ENCODE peak calls at places on chromosomes 12 and 14, in seven cellular contexts. O is naive thymus-derived CD4-positive, alpha-beta T cell; Q is aorta; P is H9; V is fibroblast of lung; M is stomach; A is iPS DF 6.9. Z is an unnamed sample.

GRCh38 chr12:75642226-75642625 is 130.8 kb upstream of the KRR1 start:
- DNase-seq in A (no peak), M (no peak), Q (no peak), V (peak), P (no peak), O (no peak), Z (no peak)

GRCh38 chr14:68911594-68912227 is 67.4 kb downstream of the ACTN1 start:
- DNase-seq in V (peak), O (peak), Q (peak), M (peak), P (peak), A (peak), Z (peak)

GRCh38 chr12:24127919-24128721 is 178.7 kb upstream of the SOX5 start:
- DNase-seq in O (no peak), Q (no peak), V (no peak), A (no peak), P (no peak), M (no peak), Z (no peak)

GRCh38 chr12:62834971-62835547 is 99.9 kb downstream of the PPM1H start:
- DNase-seq in P (no peak), O (no peak), V (peak), A (no peak), M (no peak), Q (no peak), Z (no peak)

GRCh38 chr12:27524839-27525238 is 833 bp downstream of the PPFIBP1 start:
- DNase-seq in P (no peak), Q (no peak), V (no peak), M (no peak), O (no peak), A (no peak), Z (no peak)

GRCh38 chr12:100986595-100987547 is 192.3 kb downstream of the ANO4 start:
- DNase-seq in O (no peak), A (no peak), M (no peak), P (peak), V (peak), Q (no peak), Z (no peak)

GRCh38 chr14:31265701-31266398 is 58.3 kb upstream of the HECTD1 start:
- DNase-seq in M (peak), Q (no peak), A (no peak), P (no peak), O (no peak), V (peak), Z (no peak)

GRCh38 chr14:91418387-91419043 is 895 bp upstream of the CCDC88C start:
- DNase-seq in O (peak), Q (peak), A (no peak), V (peak), P (peak), M (peak), Z (no peak)

GRCh38 chr12:90235642-90236041 is 527.0 kb upstream of the ATP2B1 start:
- DNase-seq in Q (no peak), A (no peak), O (no peak), V (no peak), M (no peak), P (no peak), Z (no peak)

GRCh38 chr12:94621662-94622359 is 28.5 kb downstream of the TMCC3 start:
- DNase-seq in Q (no peak), V (peak), O (peak), M (no peak), P (no peak), A (no peak), Z (no peak)

GRCh38 chr14:99199854-99200653 is 71.9 kb downstream of the BCL11B start:
- DNase-seq in O (no peak), M (no peak), V (no peak), A (no peak), Q (no peak), P (no peak), Z (no peak)

GRCh38 chr12:40947812-40948211 is 240.3 kb upstream of the PDZRN4 start:
- DNase-seq in V (peak), Q (no peak), A (no peak), P (no peak), M (no peak), O (no peak), Z (no peak)

GRCh38 chr12:104903648-104904423 is 54.3 kb downstream of the SLC41A2 start:
- DNase-seq in Q (no peak), M (no peak), A (no peak), V (peak), O (no peak), P (no peak), Z (no peak)

GRCh38 chr12:87814625-87815024 is 214.6 kb downstream of the C12orf50 start:
- DNase-seq in V (peak), Q (no peak), A (no peak), P (no peak), O (no peak), M (no peak), Z (no peak)

GRCh38 chr14:90060312-90060964 is 1.4 kb upstream of the KCNK13 start:
- DNase-seq in O (peak), M (peak), Q (peak), A (no peak), V (peak), P (peak), Z (no peak)

GRCh38 chr14:29111554-29111953 is 345.0 kb downstream of the FOXG1 start:
- DNase-seq in A (no peak), P (no peak), M (no peak), O (no peak), V (no peak), Q (no peak), Z (no peak)

GRCh38 chr12:24045816-24046257 is 96.4 kb upstream of the SOX5 start:
- DNase-seq in M (no peak), A (no peak), Q (no peak), P (no peak), O (no peak), V (peak), Z (peak)

GRCh38 chr14:66395300-66395699 is 90.9 kb upstream of the CCDC196 start:
- DNase-seq in Q (no peak), A (no peak), M (no peak), V (no peak), O (peak), P (no peak), Z (no peak)

GRCh38 chr14:22791302-22791701 is 23.9 kb downstream of the SLC7A7 start:
- DNase-seq in Q (no peak), A (no peak), O (no peak), M (no peak), V (peak), P (no peak), Z (no peak)

GRCh38 chr14:96095058-96095457 is 55.9 kb downstream of the C14orf132 start:
- DNase-seq in Q (no peak), V (no peak), A (no peak), P (no peak), O (no peak), M (no peak), Z (peak)

GRCh38 chr12:108080363-108080762 is 48.7 kb upstream of the WSCD2 start:
- DNase-seq in Q (no peak), V (no peak), M (no peak), P (no peak), A (no peak), O (no peak), Z (no peak)

GRCh38 chr12:93664573-93665138 is 12.5 kb upstream of the CRADD start:
- DNase-seq in Q (no peak), M (no peak), V (peak), O (no peak), P (no peak), A (no peak), Z (no peak)

GRCh38 chr12:27434673-27435565 is 11.6 kb upstream of the SMCO2 start:
- DNase-seq in V (no peak), M (no peak), Q (no peak), P (no peak), O (peak), A (no peak), Z (no peak)

GRCh38 chr14:97187916-97188315 is 390.7 kb downstream of the VRK1 start:
- DNase-seq in V (no peak), Q (no peak), P (no peak), O (no peak), M (no peak), A (no peak), Z (no peak)

GRCh38 chr14:69327507-69327906 is 67.5 kb downstream of the GALNT16 start:
- DNase-seq in Q (peak), O (no peak), P (no peak), A (no peak), V (no peak), M (no peak), Z (no peak)

GRCh38 chr14:105480807-105481801 is 5.6 kb upstream of the CRIP1 start:
- DNase-seq in M (peak), O (peak), P (peak), A (no peak), Q (peak), V (peak), Z (peak)

GRCh38 chr12:12018454-12018853 is 52.3 kb upstream of the BCL2L14 start:
- DNase-seq in O (no peak), Q (no peak), V (peak), P (no peak), M (no peak), A (no peak), Z (no peak)

GRCh38 chr12:92603741-92604432 is 98.9 kb upstream of the PLEKHG7 start:
- DNase-seq in A (no peak), Q (no peak), P (no peak), V (peak), M (no peak), O (no peak), Z (no peak)

GRCh38 chr12:62625238-62625637 is 158.6 kb downstream of the MON2 start:
- DNase-seq in M (peak), O (no peak), Q (no peak), V (peak), P (no peak), A (no peak), Z (no peak)

GRCh38 chr14:77947372-77947771 is 147.5 kb downstream of the ADCK1 start:
- DNase-seq in P (no peak), M (no peak), Q (no peak), O (no peak), V (no peak), A (no peak), Z (no peak)

GRCh38 chr12:14664434-14665023 is 31.9 kb downstream of the GUCY2C start:
- DNase-seq in Q (no peak), M (peak), V (peak), A (no peak), P (no peak), O (peak), Z (no peak)

GRCh38 chr14:71246539-71246938 is 339.3 kb downstream of the PCNX1 start:
- DNase-seq in V (no peak), P (no peak), Q (no peak), M (no peak), A (no peak), O (no peak), Z (no peak)

GRCh38 chr14:50619569-50620141 is 48.5 kb downstream of the SAV1 start:
- DNase-seq in A (no peak), P (no peak), Q (no peak), V (peak), O (peak), M (no peak), Z (no peak)

GRCh38 chr14:27608377-27608776 is 1010.5 kb upstream of the NOVA1 start:
- DNase-seq in O (no peak), V (no peak), A (no peak), P (no peak), Q (no peak), M (no peak), Z (no peak)

GRCh38 chr14:64217747-64218146 is 76.4 kb downstream of the ESR2 start:
- DNase-seq in A (no peak), V (no peak), P (no peak), M (no peak), Q (no peak), O (no peak), Z (no peak)

GRCh38 chr12:80551897-80552296 is 107.9 kb downstream of the PTPRQ start:
- DNase-seq in A (no peak), Q (no peak), O (no peak), V (peak), P (no peak), M (no peak), Z (no peak)
- H3K27ac ChIP-seq in A (no peak), Q (no peak), O (no peak), V (peak), P (no peak), M (no peak), Z (no peak)

DNA sequence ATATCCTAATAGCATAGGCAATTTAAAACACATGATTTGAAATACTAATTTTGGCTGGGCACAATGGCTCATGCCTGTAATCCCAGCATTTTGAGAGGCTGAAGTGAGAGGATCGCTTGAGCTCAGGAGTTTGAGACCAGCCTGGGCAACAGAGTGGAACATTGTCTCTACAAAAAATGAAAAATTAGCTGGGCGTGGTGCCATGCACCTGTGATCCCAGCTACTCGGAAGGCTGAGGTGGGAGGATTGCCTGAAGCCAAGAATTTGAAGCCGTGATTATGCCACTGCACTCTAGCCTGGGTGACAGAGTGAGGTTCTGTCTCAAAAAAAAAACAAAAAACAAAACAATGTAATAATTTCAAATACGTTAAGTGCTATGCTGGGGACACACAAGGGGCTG is 83.3 kb downstream of the SSPN start:
- DNase-seq in P (no peak), A (no peak), O (no peak), Q (no peak), V (no peak), M (no peak), Z (no peak)
- H3K27ac ChIP-seq in P (no peak), A (no peak), O (no peak), Q (no peak), V (no peak), M (no peak), Z (no peak)

DNA sequence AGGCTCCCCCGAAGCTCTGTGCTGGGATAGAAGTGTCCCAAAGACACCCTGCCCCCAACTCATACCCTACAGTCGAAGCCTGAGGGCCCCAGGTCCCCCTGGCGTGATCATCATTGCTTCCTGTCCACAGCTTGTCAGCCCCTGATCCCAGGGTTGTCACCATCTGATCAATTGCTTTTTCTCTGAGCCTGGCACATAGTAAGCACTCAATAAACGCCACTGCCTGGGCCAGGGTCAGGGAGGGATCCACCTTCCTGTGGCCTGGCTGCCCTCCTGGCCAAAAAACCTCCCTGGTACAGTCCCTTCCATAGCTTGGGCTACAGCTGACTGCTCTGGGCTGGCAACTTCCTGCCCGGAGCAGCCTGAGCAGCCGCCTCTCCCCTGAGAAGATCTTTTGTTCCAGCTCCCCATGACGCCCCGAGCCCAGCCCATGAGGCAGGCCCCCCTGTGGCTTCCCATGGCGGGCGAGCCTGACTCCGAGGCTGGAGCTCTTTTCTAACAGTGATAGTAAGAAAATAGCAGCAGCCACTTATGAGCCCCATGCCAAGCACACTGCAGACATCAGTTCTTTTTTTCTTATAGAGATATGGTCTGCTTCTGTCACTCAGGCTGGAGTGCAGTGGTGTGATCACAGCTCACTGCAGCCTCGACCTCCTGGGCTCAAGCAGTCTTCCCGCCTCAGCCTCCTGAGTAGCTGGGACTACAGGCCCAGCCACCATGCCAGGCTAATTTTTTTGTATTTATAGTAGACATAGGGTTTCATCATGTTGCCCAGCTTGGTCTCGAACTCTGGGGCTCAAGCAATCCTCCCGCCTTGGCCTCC is 6.5 kb downstream of the SH2B3 start:
- DNase-seq in O (no peak), P (peak), M (no peak), A (no peak), Q (no peak), V (peak), Z (no peak)
- H3K27ac ChIP-seq in O (peak), P (peak), M (peak), A (no peak), Q (no peak), V (peak), Z (peak)

GRCh38 chr12:116820077-116820656 is 61.1 kb downstream of the HRK start:
- DNase-seq in V (no peak), P (no peak), M (no peak), Q (no peak), A (no peak), O (no peak), Z (no peak)
- H3K27ac ChIP-seq in V (no peak), P (no peak), M (peak), Q (no peak), A (no peak), O (peak), Z (peak)

DNA sequence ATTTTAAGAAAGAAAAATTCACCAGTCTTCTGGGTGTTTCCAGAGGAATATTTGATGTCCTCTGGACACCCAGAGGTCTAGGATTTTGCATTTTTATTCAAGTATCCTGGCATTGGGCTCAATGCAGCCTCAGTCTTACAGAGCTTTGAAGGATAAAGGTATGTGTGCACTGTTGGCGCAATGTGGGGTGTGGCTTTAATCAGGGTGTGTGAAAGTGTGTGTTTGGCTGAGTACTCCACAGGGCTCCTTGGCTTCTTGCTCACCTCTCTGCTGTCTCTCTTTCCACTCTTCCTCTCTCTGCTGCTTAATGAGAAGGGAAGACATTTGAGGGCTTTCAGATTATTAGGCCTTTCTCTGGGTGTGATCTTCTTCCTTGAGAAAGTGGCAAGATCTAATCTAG is 193.3 kb upstream of the CCND2 start:
- DNase-seq in P (no peak), M (no peak), A (no peak), V (no peak), O (no peak), Q (no peak), Z (no peak)
- H3K27ac ChIP-seq in P (no peak), M (no peak), A (no peak), V (no peak), O (no peak), Q (no peak), Z (no peak)

GRCh38 chr12:112375105-112375504 is 7.1 kb downstream of the HECTD4 start:
- DNase-seq in M (no peak), V (no peak), O (no peak), P (no peak), A (no peak), Q (no peak), Z (no peak)
- H3K27ac ChIP-seq in M (no peak), V (no peak), O (no peak), P (no peak), A (no peak), Q (no peak), Z (no peak)

GRCh38 chr14:103214461-103214958 is 91.2 kb downstream of the TNFAIP2 start:
- DNase-seq in P (no peak), A (no peak), V (no peak), M (no peak), Q (peak), O (no peak), Z (no peak)
- H3K27ac ChIP-seq in P (no peak), A (no peak), V (no peak), M (no peak), Q (no peak), O (no peak), Z (no peak)